ENCODE peak calls at places on chromosomes 13 and 19, in five cellular contexts. A, D, N, W and H are unnamed samples.

GRCh38 chr19:1401138-1401888 is at the start of gene GAMT:
- DNase-seq in A (peak; percentile 55), D (no peak), N (peak; percentile 76), W (no peak), H (no peak)

GRCh38 chr13:101516262-101516661 is 63.8 kb downstream of the ITGBL1 start:
- DNase-seq in A (no peak), D (no peak), N (no peak), W (no peak), H (no peak)

GRCh38 chr13:102729560-102730275 is 34.9 kb upstream of the METTL21C start:
- DNase-seq in A (no peak), D (peak; percentile 52), N (no peak), W (no peak), H (peak; percentile 60)

GRCh38 chr13:61727714-61728275 is 312.1 kb upstream of the PCDH20 start:
- DNase-seq in A (no peak), D (no peak), N (no peak), W (no peak), H (peak; percentile 39)

GRCh38 chr19:13600091-13600490 is 93.8 kb upstream of the CACNA1A start:
- DNase-seq in A (no peak), D (no peak), N (no peak), W (no peak), H (no peak)

GRCh38 chr19:10086904-10087256 is 763 bp downstream of the SHFL start:
- DNase-seq in A (no peak), D (no peak), N (peak; percentile 21), W (no peak), H (no peak)

GRCh38 chr13:50144473-50145160 is 129.4 kb downstream of the KCNRG start:
- DNase-seq in A (no peak), D (no peak), N (no peak), W (no peak), H (no peak)

GRCh38 chr19:22422220-22422619 is at the start of gene ZNF98:
- DNase-seq in A (peak; percentile 38), D (no peak), N (no peak), W (peak; percentile 57), H (no peak)

GRCh38 chr13:24661713-24662112 is 18.5 kb upstream of the ATP12A start:
- DNase-seq in A (no peak), D (no peak), N (no peak), W (no peak), H (no peak)

GRCh38 chr19:58021541-58022282 is 12.1 kb upstream of the ZSCAN1 start:
- DNase-seq in A (no peak), D (peak; percentile 9), N (peak; percentile 69), W (no peak), H (no peak)

GRCh38 chr13:98103942-98104880 is 38.7 kb upstream of the FARP1 start:
- DNase-seq in A (no peak), D (no peak), N (no peak), W (no peak), H (peak; percentile 28)
- TF ChIP-seq CTCF in A (no peak), D (peak; percentile 59), N (peak; percentile 21), W (no peak), H (no peak)

GRCh38 chr13:109043561-109044075 is 414.2 kb downstream of the MYO16 start:
- DNase-seq in A (no peak), D (no peak), N (no peak), W (no peak), H (no peak)
- H3K27ac ChIP-seq in A (no peak overlapping the region), D (no peak overlapping the region), N (no peak overlapping the region), W (no peak overlapping the region), H (no peak overlapping the region)

GRCh38 chr13:36450534-36450933 is 18.2 kb downstream of the CCNA1 start:
- DNase-seq in A (no peak), D (no peak), N (no peak), W (no peak), H (no peak)

GRCh38 chr13:36456577-36456976 is 24.3 kb downstream of the CCNA1 start:
- DNase-seq in A (no peak), D (no peak), N (peak; percentile 40), W (no peak), H (no peak)

GRCh38 chr13:36454962-36455361 is 22.7 kb downstream of the CCNA1 start:
- DNase-seq in A (no peak), D (no peak), N (no peak), W (no peak), H (no peak)

GRCh38 chr13:36454121-36454520 is 21.8 kb downstream of the CCNA1 start:
- DNase-seq in A (no peak), D (no peak), N (no peak), W (no peak), H (no peak)

GRCh38 chr13:36453518-36453917 is 21.2 kb downstream of the CCNA1 start:
- DNase-seq in A (no peak), D (no peak), N (peak; percentile 45), W (no peak), H (no peak)
- TF ChIP-seq CTCF in A (peak; percentile 62), D (peak; percentile 25), N (peak; percentile 61), W (peak; percentile 7), H (no peak)

DNA sequence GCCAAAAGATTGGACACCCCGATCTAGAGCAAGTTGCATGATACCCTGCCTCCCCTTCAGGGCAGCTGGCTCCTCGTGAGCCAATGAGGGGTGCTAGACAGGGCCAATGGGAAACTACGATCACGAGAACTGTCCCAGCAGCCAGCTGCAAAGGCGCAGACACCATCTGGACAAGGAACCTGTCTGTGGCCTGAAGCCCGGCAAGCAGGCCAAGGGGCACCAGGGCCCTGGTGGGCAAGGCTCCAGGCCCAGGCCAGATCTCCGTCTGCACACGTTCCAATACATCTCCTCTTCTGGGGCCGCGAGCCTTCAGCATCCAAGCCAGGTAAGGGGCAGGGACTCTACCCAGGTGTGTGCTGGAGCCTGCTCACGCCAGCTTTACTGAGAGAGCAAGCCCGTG is 20.2 kb downstream of the MED26 start:
- DNase-seq in A (no peak), D (no peak), N (no peak), W (no peak), H (no peak)
- H3K27ac ChIP-seq in A (peak overlapping the region; percentile 78), D (no peak overlapping the region), N (no peak overlapping the region), W (peak overlapping the region; percentile 80), H (peak overlapping the region; percentile 42)

DNA sequence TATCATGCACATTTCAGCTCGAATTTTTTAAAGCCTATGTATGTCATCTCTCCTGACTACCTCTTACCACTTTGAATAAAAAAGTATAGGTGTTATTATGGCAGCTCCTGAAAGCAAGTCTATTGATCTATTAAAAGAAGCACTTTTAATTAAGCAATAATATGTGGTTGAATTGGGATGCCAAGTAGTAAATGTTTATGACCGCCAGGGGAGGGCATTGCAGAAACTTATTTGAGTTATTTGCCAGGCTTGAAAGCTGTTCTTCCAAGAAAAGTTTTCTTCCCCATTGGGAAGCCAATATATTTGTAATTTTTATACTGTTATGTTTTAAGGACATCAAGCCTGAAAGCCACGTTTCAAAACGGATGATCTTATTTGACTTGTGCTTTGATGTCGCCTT is 88.1 kb upstream of the SOX21 start:
- DNase-seq in A (no peak), D (no peak), N (no peak), W (no peak), H (no peak)
- TF ChIP-seq CTCF in A (no peak), D (no peak), N (no peak), W (no peak), H (no peak)

DNA sequence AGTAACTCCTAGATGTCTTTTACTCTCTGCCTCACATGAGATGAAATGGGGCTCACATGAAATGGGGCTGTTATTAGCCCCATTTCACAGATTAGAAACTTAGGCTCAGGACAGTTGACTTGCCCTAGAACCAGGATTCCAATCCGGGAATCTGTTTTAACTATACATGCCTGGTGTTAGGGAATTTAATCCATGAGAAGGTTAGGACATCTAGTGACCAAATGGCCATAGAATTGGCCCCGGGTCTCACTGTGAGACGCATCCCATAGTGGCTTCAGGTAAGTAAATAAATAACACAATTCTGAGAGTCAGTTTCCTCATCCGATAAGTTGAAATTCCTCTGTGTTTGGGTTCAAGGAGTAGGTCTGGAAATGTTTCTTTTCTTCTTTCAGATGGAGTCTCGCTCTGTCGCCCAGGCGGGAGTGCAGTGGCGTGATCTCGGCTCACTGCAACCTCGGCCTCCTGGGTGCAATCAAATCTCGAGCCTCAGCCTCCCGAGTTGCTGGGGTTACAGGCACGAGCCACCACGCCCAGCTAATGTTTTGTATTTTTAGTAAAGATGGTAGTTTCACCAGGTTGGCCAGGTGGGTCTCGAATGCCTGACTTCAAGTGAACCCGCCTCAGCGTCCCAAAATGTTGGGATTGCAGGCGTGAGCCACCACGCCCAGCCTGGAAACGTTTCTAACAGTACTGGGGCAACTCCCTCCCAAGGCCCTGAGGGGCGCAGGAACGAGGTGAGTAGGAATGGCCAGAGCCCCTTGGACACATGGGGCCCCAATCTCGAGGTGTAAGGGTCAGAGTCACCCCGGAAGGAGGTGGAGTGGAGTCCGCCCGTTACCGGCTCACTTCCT is 1.2 kb upstream of the ZNF574 start:
- DNase-seq in A (no peak), D (no peak), N (no peak), W (no peak), H (peak; percentile 40)
- H3K27ac ChIP-seq in A (peak overlapping the region; percentile 99), D (peak overlapping the region; percentile 92), N (peak overlapping the region; percentile 90), W (peak overlapping the region; percentile 98), H (peak overlapping the region; percentile 78)

DNA sequence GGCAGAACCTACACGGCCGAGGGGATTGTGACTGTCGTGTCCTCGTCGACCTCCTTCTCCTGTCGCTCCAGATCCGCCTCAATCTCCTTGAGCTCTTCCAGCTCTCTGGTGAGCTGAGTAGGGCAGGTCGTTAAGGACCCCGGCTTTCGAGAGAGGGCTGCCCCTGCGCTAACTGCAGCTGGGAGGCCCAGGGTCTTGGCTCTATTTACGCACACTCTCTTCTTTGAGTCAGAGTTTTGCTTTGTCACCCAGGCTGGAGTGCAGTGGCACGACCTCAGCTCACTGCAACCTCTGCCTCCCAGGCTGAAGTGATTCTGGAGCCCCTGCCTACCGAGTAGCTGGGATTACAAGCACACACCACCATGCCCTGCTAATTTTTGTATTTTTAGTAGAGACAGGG is 7.6 kb downstream of the SPC24 start:
- DNase-seq in A (no peak), D (no peak), N (no peak), W (no peak), H (no peak)
- TF ChIP-seq CTCF in A (no peak), D (no peak), N (no peak), W (no peak), H (no peak)

DNA sequence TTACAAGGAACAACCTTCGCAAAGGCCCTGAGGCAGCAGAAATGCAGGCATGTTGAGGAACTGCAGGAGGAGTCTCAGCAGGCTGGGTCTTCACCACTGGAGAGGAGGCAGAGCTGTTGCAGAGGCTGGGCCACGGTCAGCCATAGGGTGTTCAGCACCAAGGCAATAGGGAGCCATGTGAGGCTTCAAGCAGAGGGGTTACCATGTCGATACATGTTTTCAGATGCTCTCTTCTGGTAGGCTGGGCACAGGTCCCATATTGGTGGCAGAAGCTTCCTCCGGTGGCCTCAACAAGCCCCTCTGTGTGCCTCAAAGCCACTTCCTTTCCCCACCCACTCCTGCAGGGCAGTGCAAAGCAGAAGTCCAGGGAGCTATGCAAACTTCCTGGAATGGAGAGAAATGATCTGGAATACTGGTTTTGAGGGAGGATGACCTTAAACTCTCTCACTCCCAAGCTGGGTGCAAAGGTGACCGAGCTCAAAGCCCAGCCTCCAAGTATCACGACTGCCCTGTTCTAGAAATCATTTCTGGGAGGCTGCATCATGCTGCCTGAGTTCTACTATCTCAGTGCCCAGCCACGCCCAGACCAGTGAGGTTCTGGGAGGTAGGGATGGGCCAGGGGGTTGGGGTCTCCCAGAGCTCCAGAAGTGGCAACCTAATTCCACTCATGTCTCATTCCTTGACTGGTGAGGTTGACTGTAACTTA is at the start of gene FUT6:
- DNase-seq in A (no peak), D (no peak), N (no peak), W (no peak), H (no peak)
- H3K27ac ChIP-seq in A (no peak within 1 kb of the TSS), D (no peak within 1 kb of the TSS), N (no peak within 1 kb of the TSS), W (no peak within 1 kb of the TSS), H (no peak within 1 kb of the TSS)